ENCODE peak calls at places on chromosomes 13 and 19, in six cellular contexts. S is mucosa of descending colon, X is lower lobe of right lung, A is fibroblast of mammary gland, I is GM10248, N is mesothelial cell of epicardium. U is an unnamed sample.

GRCh38 chr13:109370486-109370885 is 415.9 kb downstream of the IRS2 start:
- DNase-seq in S (no peak), X (no peak), A (no peak), I (no peak), N (no peak), U (no peak)

GRCh38 chr19:29002336-29002735 is 210.6 kb downstream of the UQCRFS1 start:
- DNase-seq in S (no peak), X (no peak), A (no peak), I (no peak), N (no peak), U (no peak)

GRCh38 chr19:51094696-51095279 is 12.1 kb upstream of the KLK14 start:
- DNase-seq in S (no peak), X (peak; percentile 57), A (no peak), I (peak; percentile 72), N (peak; percentile 50), U (no peak)

GRCh38 chr19:7550987-7551761 is 15.7 kb downstream of the PNPLA6 start:
- DNase-seq in S (peak; percentile 86), X (peak; percentile 88), A (peak; percentile 41), I (peak; percentile 56), N (peak; percentile 61), U (peak; percentile 44)

GRCh38 chr19:2135474-2136402 is 15.6 kb downstream of the AP3D1 start:
- DNase-seq in S (no peak), X (peak; percentile 36), A (no peak), I (no peak), N (peak; percentile 17), U (no peak)

GRCh38 chr13:49932066-49932465 is 4.1 kb downstream of the SPRYD7 start:
- DNase-seq in S (no peak), X (no peak), A (peak; percentile 19), I (no peak), N (no peak), U (no peak)

GRCh38 chr13:36428083-36428482 is 4.2 kb upstream of the CCNA1 start:
- DNase-seq in S (no peak), X (no peak), A (peak; percentile 53), I (no peak), N (no peak), U (peak; percentile 79)

GRCh38 chr13:112391747-112392146 is 15.6 kb downstream of the SPACA7 start:
- DNase-seq in S (no peak), X (no peak), A (no peak), I (no peak), N (no peak), U (no peak)

GRCh38 chr19:2274937-2275535 is 6.9 kb downstream of the PEAK3 start:
- DNase-seq in S (peak; percentile 84), X (peak; percentile 80), A (peak; percentile 76), I (no peak), N (no peak), U (no peak)

GRCh38 chr13:43994999-43995859 is 115.5 kb downstream of the LACC1 start:
- DNase-seq in S (no peak), X (no peak), A (no peak), I (no peak), N (no peak), U (no peak)

GRCh38 chr13:102970542-102970941 is 95.7 kb downstream of the SLC10A2 start:
- DNase-seq in S (no peak), X (no peak), A (no peak), I (peak; percentile 58), N (no peak), U (no peak)

GRCh38 chr13:46491641-46492040 is 61.3 kb upstream of the LRCH1 start:
- DNase-seq in S (no peak), X (no peak), A (no peak), I (no peak), N (no peak), U (no peak)

GRCh38 chr13:37715606-37716015 is 117.0 kb upstream of the POSTN start:
- DNase-seq in S (no peak), X (no peak), A (peak; percentile 68), I (no peak), N (no peak), U (peak; percentile 26)

GRCh38 chr19:16175954-16176353 is 2.6 kb upstream of the CIB3 start:
- DNase-seq in S (no peak), X (no peak), A (no peak), I (no peak), N (no peak), U (no peak)

GRCh38 chr19:21839966-21840365 is 4.0 kb upstream of the ZNF43 start:
- DNase-seq in S (no peak), X (no peak), A (no peak), I (no peak), N (no peak), U (no peak)

GRCh38 chr19:6247007-6247288 is 32.8 kb downstream of the MLLT1 start:
- DNase-seq in S (no peak), X (no peak), A (no peak), I (no peak), N (no peak), U (no peak)

GRCh38 chr19:10855879-10856522 is 7.8 kb downstream of the C19orf38 start:
- DNase-seq in S (no peak), X (no peak), A (no peak), I (no peak), N (no peak), U (peak; percentile 14)

GRCh38 chr19:28314771-28315170 is 898.2 kb downstream of the UQCRFS1 start:
- DNase-seq in S (no peak), X (no peak), A (no peak), I (no peak), N (no peak), U (no peak)

GRCh38 chr13:65594255-65594654 is 1635.9 kb downstream of the PCDH9 start:
- DNase-seq in S (no peak), X (no peak), A (peak; percentile 73), I (no peak), N (no peak), U (no peak)

GRCh38 chr13:113651511-113652403 is 6.2 kb downstream of the ATP4B start:
- DNase-seq in S (peak; percentile 20), X (peak; percentile 48), A (no peak), I (no peak), N (peak; percentile 19), U (no peak)

GRCh38 chr13:83508905-83509304 is 373.4 kb downstream of the SLITRK1 start:
- DNase-seq in S (no peak), X (no peak), A (no peak), I (no peak), N (no peak), U (no peak)

GRCh38 chr13:51929699-51930098 is 67.9 kb downstream of the CCDC70 start:
- DNase-seq in S (no peak), X (no peak), A (no peak), I (no peak), N (no peak), U (no peak)

GRCh38 chr19:48364564-48365363 is 597 bp downstream of the SYNGR4 start:
- DNase-seq in S (no peak), X (no peak), A (no peak), I (no peak), N (no peak), U (no peak)

GRCh38 chr19:41352609-41353465 is 885 bp downstream of the TGFB1 start:
- DNase-seq in S (peak; percentile 79), X (peak; percentile 81), A (peak; percentile 51), I (peak; percentile 82), N (peak; percentile 27), U (peak; percentile 48)
- TF ChIP-seq CTCF in S (peak; percentile 27), X (peak; percentile 62), A (peak; percentile 35), I (peak; percentile 51), N (no peak), U (peak; percentile 73)

GRCh38 chr19:36973021-36973843 is 57.1 kb downstream of the ZNF568 start:
- DNase-seq in S (peak; percentile 91), X (peak; percentile 86), A (peak; percentile 72), I (peak; percentile 51), N (no peak), U (peak; percentile 67)
- TF ChIP-seq CTCF in S (peak; percentile 82), X (peak; percentile 73), A (peak; percentile 68), I (peak; percentile 84), N (no peak), U (peak; percentile 95)

GRCh38 chr13:23956106-23956505 is 58.8 kb upstream of the C1QTNF9B start:
- DNase-seq in S (no peak), X (no peak), A (peak; percentile 67), I (no peak), N (no peak), U (peak; percentile 92)

GRCh38 chr13:23963947-23964346 is 66.6 kb upstream of the C1QTNF9B start:
- DNase-seq in S (no peak), X (no peak), A (peak; percentile 35), I (no peak), N (no peak), U (no peak)

GRCh38 chr13:23959231-23959862 is 62.0 kb upstream of the C1QTNF9B start:
- DNase-seq in S (no peak), X (no peak), A (peak; percentile 28), I (no peak), N (no peak), U (peak; percentile 5)

GRCh38 chr13:23963184-23963931 is 66.1 kb upstream of the C1QTNF9B start:
- DNase-seq in S (no peak), X (no peak), A (no peak), I (no peak), N (no peak), U (no peak)

DNA sequence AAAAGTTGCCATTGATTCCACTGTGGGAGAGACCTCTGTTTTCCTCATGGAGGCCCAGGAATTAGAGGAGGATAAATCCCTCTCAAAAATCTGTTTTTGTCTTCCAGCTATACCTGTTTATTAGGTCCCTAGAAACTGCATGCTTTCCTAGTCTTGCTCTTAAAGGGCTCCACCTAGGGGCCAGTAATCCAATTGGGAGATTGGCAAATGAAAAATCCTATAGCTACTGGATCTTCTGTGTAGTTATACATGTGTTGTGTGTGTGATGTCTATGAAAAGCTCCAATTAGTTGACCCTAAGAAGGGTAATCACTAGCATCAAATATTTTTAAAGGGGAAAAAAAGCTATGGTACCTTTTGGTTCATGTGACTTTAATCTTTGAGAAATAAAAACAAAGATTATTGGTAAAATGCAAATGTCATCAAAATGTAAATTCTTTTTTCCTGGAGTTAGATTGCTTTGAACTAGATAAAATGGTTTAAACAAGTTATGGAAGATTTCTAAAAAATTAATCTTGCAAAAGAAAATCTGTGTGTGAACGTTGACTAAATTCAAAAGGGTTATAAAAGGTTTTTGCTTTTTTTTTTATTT is 63.4 kb upstream of the C1QTNF9B start:
- DNase-seq in S (no peak), X (no peak), A (peak; percentile 59), I (no peak), N (no peak), U (peak; percentile 42)
- TF ChIP-seq CTCF in S (peak; percentile 37), X (peak; percentile 63), A (peak; percentile 85), I (peak; percentile 36), N (no peak), U (peak; percentile 87)

DNA sequence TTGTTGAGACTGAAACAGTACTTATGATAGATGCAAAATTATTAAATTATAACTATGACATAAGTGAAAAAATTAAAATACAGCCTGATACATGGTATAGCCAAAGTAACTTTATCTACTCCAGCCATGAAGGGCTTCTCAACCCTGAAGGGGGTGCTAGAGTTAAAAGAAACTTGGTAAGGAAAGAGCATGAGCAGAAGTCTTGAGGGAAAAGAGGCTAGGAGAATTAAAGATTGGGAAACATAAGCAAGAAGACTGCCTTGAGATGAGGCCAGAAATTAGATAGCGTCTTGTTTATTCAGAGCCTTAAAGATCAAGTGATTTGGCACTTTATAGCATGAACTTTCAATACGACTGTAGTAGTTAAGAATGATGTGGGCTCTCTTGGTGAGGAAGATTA is 385.5 kb upstream of the PRR20A start:
- DNase-seq in S (no peak), X (no peak), A (no peak), I (no peak), N (no peak), U (peak; percentile 7)
- TF ChIP-seq CTCF in S (no peak), X (no peak), A (no peak), I (no peak), N (no peak), U (no peak)

GRCh38 chr13:71672527-71672926 is 194.5 kb downstream of the DACH1 start:
- DNase-seq in S (no peak), X (no peak), A (no peak), I (no peak), N (no peak), U (no peak)
- TF ChIP-seq CTCF in S (no peak), X (no peak), A (no peak), I (no peak), N (no peak), U (peak; percentile 18)